ENCODE peak calls at places on chromosomes 16 and 17, in nine cellular contexts. J is AG04450, L is astrocyte of the spinal cord, M is choroid plexus epithelial cell, X is nephron progenitor cell, S is spleen, Z is ovary, Q is AG09319, E is transverse colon. T is an unnamed sample.

GRCh38 chr17:78929908-78930775 is 5.0 kb upstream of the TIMP2 start:
- DNase-seq in J (no peak), L (no peak), M (no peak), X (no peak), S (peak), Z (peak), Q (no peak), E (no peak), T (no peak)

GRCh38 chr17:7266784-7267183 is 4.5 kb upstream of the CLDN7 start:
- DNase-seq in J (no peak), L (no peak), M (no peak), X (no peak), S (no peak), Z (no peak), Q (no peak), E (no peak), T (no peak)

GRCh38 chr16:680967-681745 is 946 bp downstream of the STUB1 start:
- DNase-seq in J (no peak), L (peak), M (peak), X (no peak), S (peak), Z (peak), Q (no peak), E (peak), T (no peak)

GRCh38 chr17:61496174-61496956 is 44.1 kb downstream of the TBX4 start:
- DNase-seq in J (no peak), L (no peak), M (no peak), X (no peak), S (no peak), Z (no peak), Q (no peak), E (no peak), T (no peak)

GRCh38 chr17:34076743-34077631 is 178.1 kb upstream of the CCL2 start:
- DNase-seq in J (no peak), L (no peak), M (no peak), X (no peak), S (no peak), Z (no peak), Q (no peak), E (no peak), T (no peak)

GRCh38 chr16:89031715-89032659 is 55.0 kb upstream of the CBFA2T3 start:
- DNase-seq in J (no peak), L (no peak), M (no peak), X (no peak), S (peak), Z (no peak), Q (no peak), E (peak), T (peak)

GRCh38 chr17:77242118-77242800 is 101.5 kb downstream of the SEC14L1 start:
- DNase-seq in J (no peak), L (no peak), M (no peak), X (no peak), S (no peak), Z (no peak), Q (no peak), E (no peak), T (no peak)

GRCh38 chr16:82146957-82147356 is 23.1 kb downstream of the MPHOSPH6 start:
- DNase-seq in J (no peak), L (no peak), M (no peak), X (no peak), S (no peak), Z (no peak), Q (no peak), E (no peak), T (no peak)

GRCh38 chr17:77312786-77313599 is 172.2 kb downstream of the SEC14L1 start:
- DNase-seq in J (peak), L (peak), M (peak), X (no peak), S (peak), Z (peak), Q (no peak), E (peak), T (no peak)

GRCh38 chr16:31132303-31132978 is 3.1 kb downstream of the PRSS8 start:
- DNase-seq in J (no peak), L (no peak), M (no peak), X (no peak), S (no peak), Z (no peak), Q (no peak), E (no peak), T (no peak)

GRCh38 chr17:77877019-77877418 is 81.5 kb upstream of the TNRC6C start:
- DNase-seq in J (no peak), L (no peak), M (no peak), X (no peak), S (no peak), Z (no peak), Q (no peak), E (no peak), T (no peak)

DNA sequence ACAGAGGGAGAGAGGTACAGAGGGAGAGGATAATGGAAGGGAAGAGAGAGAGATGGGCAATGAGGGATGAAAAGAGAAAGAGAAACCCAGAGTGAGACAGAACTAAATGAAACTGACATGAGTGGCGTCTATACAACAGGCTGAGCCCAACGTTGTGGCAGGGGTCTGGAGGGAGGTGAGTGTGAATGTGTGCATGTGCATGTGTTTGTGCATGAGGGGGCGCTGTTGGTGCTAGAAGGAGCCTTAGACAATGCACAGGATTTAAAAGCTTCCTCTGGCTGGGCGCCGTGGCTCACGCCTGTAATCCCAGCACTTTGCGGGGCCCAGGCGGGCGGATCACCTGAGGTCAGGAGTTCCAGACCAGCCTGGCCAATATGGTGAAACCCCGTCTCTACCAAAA is 454.8 kb upstream of the CDH11 start:
- DNase-seq in J (no peak), L (no peak), M (peak), X (no peak), S (no peak), Z (no peak), Q (no peak), E (no peak), T (no peak)
- TF ChIP-seq CTCF in J (no peak), L (no peak), M (peak), X (no peak), S (no peak), Z (no peak), Q (no peak), E (no peak), T (no peak)

GRCh38 chr16:19660432-19660831 is 57.6 kb downstream of the KNOP1 start:
- DNase-seq in J (no peak), L (no peak), M (no peak), X (no peak), S (no peak), Z (no peak), Q (no peak), E (no peak), T (no peak)

GRCh38 chr16:19655242-19655777 is 62.7 kb downstream of the KNOP1 start:
- DNase-seq in J (no peak), L (peak), M (no peak), X (no peak), S (no peak), Z (no peak), Q (no peak), E (no peak), T (no peak)

GRCh38 chr16:19662351-19662750 is 55.7 kb downstream of the KNOP1 start:
- DNase-seq in J (no peak), L (no peak), M (no peak), X (no peak), S (no peak), Z (no peak), Q (no peak), E (no peak), T (no peak)

GRCh38 chr16:19657831-19658230 is 60.2 kb downstream of the KNOP1 start:
- DNase-seq in J (no peak), L (no peak), M (no peak), X (no peak), S (no peak), Z (no peak), Q (no peak), E (no peak), T (no peak)

GRCh38 chr16:19659554-19659953 is 58.5 kb downstream of the KNOP1 start:
- DNase-seq in J (no peak), L (no peak), M (peak), X (no peak), S (no peak), Z (no peak), Q (no peak), E (no peak), T (no peak)
- TF ChIP-seq CTCF in J (no peak), L (no peak), M (peak), X (no peak), S (no peak), Z (no peak), Q (peak), E (no peak), T (no peak)

GRCh38 chr16:70602831-70603230 is 43.5 kb upstream of the IL34 start:
- DNase-seq in J (no peak), L (no peak), M (no peak), X (no peak), S (peak), Z (no peak), Q (no peak), E (no peak), T (no peak)
- TF ChIP-seq CTCF in J (no peak), L (no peak), M (peak), X (no peak), S (no peak), Z (no peak), Q (no peak), E (no peak), T (no peak)

DNA sequence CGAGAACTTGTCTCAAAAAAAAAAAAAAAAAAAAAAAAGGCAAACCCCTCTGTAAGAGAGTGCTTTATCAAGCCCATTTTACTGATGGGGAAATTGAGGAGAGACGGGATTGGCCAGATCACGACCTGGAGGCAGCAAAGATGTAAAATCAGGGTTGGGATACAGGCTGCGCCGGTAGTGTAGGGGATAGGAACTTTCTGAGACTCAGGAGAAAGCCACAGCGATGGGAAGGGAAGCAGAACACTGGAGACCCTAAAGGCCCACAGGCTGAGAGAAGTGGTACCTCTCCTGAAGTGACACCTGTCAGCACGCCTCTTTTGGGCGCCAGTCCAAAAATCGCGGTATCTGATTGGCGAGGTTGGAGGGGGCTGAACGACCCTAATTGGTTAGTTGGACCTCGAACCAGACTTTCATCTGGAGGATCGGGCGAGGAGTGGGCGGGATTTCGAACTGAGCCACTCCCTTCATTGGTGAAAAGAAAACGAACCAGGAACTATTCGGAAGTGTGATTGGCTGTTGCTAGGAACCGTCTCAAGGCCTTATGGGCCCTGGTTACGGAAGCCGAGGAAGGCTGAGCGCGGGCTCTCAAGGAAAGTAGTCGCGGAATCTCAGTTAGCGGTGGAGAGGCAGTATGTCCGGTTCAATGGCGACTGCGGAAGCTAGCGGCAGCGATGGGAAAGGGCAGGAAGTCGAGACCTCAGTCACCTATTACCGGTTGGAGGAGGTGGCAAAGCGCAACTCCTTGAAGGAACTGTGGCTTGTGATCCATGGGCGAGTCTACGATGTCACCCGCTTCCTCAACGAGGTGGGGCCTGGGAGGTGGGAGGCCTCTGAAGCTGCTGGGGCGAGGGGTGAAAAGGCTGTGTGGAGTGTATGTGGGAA is at the start of gene CYB5B:
- DNase-seq in J (peak), L (peak), M (peak), X (peak), S (peak), Z (peak), Q (peak), E (peak), T (peak)
- TF ChIP-seq CTCF in J (no peak), L (no peak), M (no peak), X (no peak), S (no peak), Z (no peak), Q (peak), E (no peak), T (no peak)

DNA sequence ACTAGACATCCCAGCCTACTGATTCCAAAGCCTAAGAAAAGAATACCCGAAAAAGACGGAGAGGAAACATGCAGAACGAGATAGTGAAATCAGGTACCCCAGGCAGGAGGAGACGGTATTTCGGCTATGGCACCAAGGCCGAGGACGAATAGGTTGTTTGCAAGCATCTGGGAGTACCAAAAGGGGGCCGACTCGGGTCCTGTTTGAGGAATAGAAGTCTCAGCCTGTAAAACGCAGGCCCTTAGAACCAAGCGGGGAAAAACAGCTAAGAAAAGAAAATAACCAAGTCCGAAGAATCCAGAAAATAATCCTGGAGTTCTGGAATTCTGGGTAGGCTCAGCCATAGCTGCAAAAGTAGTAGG is 537 bp downstream of the SLC35B1 start:
- DNase-seq in J (no peak), L (no peak), M (peak), X (peak), S (peak), Z (no peak), Q (no peak), E (no peak), T (no peak)
- TF ChIP-seq CTCF in J (no peak), L (peak), M (peak), X (no peak), S (no peak), Z (no peak), Q (peak), E (no peak), T (no peak)

GRCh38 chr17:81700353-81701287 is 2.5 kb upstream of the MRPL12 start:
- DNase-seq in J (no peak), L (no peak), M (peak), X (no peak), S (no peak), Z (no peak), Q (no peak), E (no peak), T (no peak)

GRCh38 chr17:81701288-81702071 is 1.7 kb upstream of the MRPL12 start:
- DNase-seq in J (no peak), L (no peak), M (no peak), X (no peak), S (peak), Z (no peak), Q (no peak), E (no peak), T (no peak)

GRCh38 chr17:81705518-81706231 is 2.5 kb downstream of the MRPL12 start:
- DNase-seq in J (no peak), L (no peak), M (no peak), X (no peak), S (peak), Z (peak), Q (no peak), E (no peak), T (no peak)

GRCh38 chr17:81703747-81704654 is 834 bp downstream of the MRPL12 start:
- DNase-seq in J (no peak), L (no peak), M (peak), X (no peak), S (peak), Z (no peak), Q (no peak), E (no peak), T (no peak)

DNA sequence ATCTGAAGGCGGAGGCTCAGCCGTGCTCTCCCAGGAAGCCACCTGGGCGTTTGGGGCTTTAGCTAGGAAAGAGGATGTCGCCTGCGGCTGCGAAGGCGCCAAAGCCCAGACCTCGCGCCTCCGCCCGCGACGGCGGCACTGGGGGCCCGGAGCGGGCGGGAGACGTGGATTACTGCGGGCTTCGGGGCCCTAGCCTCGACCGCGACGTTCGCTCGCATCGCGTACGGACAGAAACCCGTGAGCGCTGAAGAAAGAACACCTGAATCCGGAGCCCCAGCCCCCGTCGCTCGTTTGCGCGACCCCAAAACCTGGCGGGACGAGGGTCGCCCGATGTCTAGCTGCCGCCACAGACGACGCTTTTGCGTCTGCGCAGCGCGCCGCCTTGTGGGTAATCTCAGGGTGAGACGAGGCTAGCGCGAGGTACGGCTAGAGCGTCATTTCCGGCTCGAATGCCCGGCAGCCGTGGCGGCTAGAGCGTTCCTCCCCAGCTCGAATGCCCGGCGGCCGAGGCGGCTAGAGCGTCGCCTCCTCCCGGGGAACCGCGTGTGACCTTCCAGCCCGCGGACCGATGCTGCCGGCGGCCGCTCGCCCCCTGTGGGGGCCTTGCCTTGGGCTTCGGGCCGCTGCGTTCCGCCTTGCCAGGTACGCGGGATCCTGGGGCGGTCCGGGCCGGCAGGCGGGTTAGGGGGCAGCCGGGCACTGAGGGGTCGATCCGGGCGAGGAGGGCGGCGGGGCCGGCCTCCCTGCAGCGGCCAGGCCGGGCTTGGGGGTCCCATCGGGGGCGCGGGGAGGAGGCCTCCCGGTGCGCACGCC is at the start of gene MRPL12:
- DNase-seq in J (peak), L (peak), M (peak), X (peak), S (peak), Z (peak), Q (peak), E (peak), T (peak)
- TF ChIP-seq CTCF in J (no peak), L (peak), M (no peak), X (no peak), S (peak), Z (peak), Q (no peak), E (no peak), T (no peak)